ENCODE peak calls at places on chromosomes 2 and 18, in four cellular contexts. K, I, Y and T are unnamed samples.

GRCh38 chr2:162210385-162210784 is 32.9 kb downstream of the FAP start:
- DNase-seq in K (no peak), I (no peak), Y (no peak), T (no peak)

GRCh38 chr2:240586919-240587800 is 626 bp downstream of the CAPN10 start:
- DNase-seq in K (peak; percentile 82), I (peak; percentile 74), Y (peak; percentile 54), T (no peak)

GRCh38 chr2:19255481-19255880 is 102.9 kb downstream of the OSR1 start:
- DNase-seq in K (no peak), I (no peak), Y (no peak), T (no peak)

GRCh38 chr18:25425030-25425429 is 73.1 kb upstream of the ZNF521 start:
- DNase-seq in K (no peak), I (no peak), Y (no peak), T (no peak)

GRCh38 chr2:191869178-191869577 is 22.3 kb upstream of the CAVIN2 start:
- DNase-seq in K (peak; percentile 86), I (no peak), Y (no peak), T (no peak)

GRCh38 chr2:133286326-133286922 is 281.8 kb downstream of the NCKAP5 start:
- DNase-seq in K (no peak), I (no peak), Y (no peak), T (no peak)

GRCh38 chr2:37688771-37689468 is 17.5 kb upstream of the CDC42EP3 start:
- DNase-seq in K (no peak), I (no peak), Y (no peak), T (no peak)

GRCh38 chr2:96258393-96259022 is 7.3 kb downstream of the TMEM127 start:
- DNase-seq in K (no peak), I (no peak), Y (no peak), T (no peak)

GRCh38 chr2:14524041-14524802 is 108.3 kb upstream of the LRATD1 start:
- DNase-seq in K (no peak), I (no peak), Y (no peak), T (no peak)

GRCh38 chr2:171529914-171530313 is 7.6 kb downstream of the CYBRD1 start:
- DNase-seq in K (no peak), I (no peak), Y (no peak), T (no peak)

GRCh38 chr2:121044412-121044811 is 240.6 kb downstream of the TFCP2L1 start:
- DNase-seq in K (peak; percentile 21), I (no peak), Y (no peak), T (no peak)

DNA sequence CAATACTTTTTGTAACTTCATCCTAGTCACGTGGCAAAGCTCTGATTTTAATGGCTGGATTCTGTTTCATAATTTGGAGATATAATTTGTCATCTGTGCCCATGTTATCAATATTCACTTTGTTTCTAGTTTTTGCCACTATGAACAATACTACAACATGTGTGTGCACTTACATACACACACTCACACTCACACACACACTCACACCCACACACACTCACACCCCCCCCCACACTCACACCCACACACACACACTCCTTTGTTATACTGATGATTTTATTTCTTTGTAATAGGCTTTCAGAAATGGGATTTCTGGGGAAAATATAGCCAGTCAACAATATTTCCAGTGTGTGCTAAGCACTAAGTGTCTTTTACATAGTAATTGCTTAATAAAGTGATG is 22.7 kb upstream of the ROCK2 start:
- DNase-seq in K (no peak), I (no peak), Y (no peak), T (no peak)
- H3K4me1 ChIP-seq in K (peaks cover 19% of the 10 kb centered on the region), I (no peaks in the 10 kb centered on the region), Y (no peaks in the 10 kb centered on the region), T (peaks cover 20% of the 10 kb centered on the region)

GRCh38 chr18:9104244-9104901 is 1.9 kb downstream of the NDUFV2 start:
- DNase-seq in K (no peak), I (no peak), Y (no peak), T (no peak)
- H3K4me1 ChIP-seq in K (peaks cover 57% of the 10 kb centered on the region), I (peaks cover 59% of the 10 kb centered on the region), Y (peaks cover 71% of the 10 kb centered on the region), T (peaks cover 35% of the 10 kb centered on the region)

GRCh38 chr2:7189106-7189505 is 271.9 kb downstream of the RNF144A start:
- DNase-seq in K (no peak), I (no peak), Y (no peak), T (no peak)
- H3K4me1 ChIP-seq in K (peaks cover 12% of the 10 kb centered on the region), I (no peaks in the 10 kb centered on the region), Y (no peaks in the 10 kb centered on the region), T (no peaks in the 10 kb centered on the region)

DNA sequence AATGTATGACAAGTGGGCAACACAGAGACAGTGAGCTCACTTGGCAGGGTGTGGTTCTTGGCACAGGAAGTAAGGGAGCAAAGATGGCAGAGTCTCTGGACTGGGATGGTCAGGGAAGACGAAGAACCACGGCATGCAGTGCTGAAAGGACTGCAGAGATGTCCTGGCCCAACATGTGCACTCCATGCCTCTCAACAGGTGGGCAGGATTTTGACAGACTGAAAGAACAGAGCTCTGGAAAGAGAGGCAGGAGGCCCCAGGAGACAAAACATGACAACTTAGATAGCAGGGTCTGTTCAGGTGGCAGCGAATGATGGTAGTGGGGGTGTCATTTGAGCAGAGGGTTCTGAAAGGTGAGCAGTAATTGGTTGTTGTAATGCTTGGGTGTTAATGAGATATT is 180.3 kb downstream of the FHOD3 start:
- DNase-seq in K (no peak), I (no peak), Y (no peak), T (no peak)
- H3K4me1 ChIP-seq in K (peaks cover 70% of the 10 kb centered on the region), I (no peaks in the 10 kb centered on the region), Y (no peaks in the 10 kb centered on the region), T (peaks cover 6% of the 10 kb centered on the region)

GRCh38 chr2:84849271-84849952 is 31.5 kb downstream of the TRABD2A start:
- DNase-seq in K (no peak), I (peak; percentile 66), Y (peak; percentile 50), T (no peak)
- H3K4me1 ChIP-seq in K (no peaks in the 10 kb centered on the region), I (peaks cover 92% of the 10 kb centered on the region), Y (peaks cover 98% of the 10 kb centered on the region), T (no peaks in the 10 kb centered on the region)

GRCh38 chr2:47301277-47301618 is 101.7 kb upstream of the MSH2 start:
- DNase-seq in K (no peak), I (no peak), Y (no peak), T (no peak)

GRCh38 chr2:47300609-47301276 is 102.2 kb upstream of the MSH2 start:
- DNase-seq in K (no peak), I (no peak), Y (no peak), T (peak; percentile 27)

GRCh38 chr2:47299555-47299954 is 103.4 kb upstream of the MSH2 start:
- DNase-seq in K (no peak), I (no peak), Y (no peak), T (no peak)

GRCh38 chr2:47298739-47299138 is 104.2 kb upstream of the MSH2 start:
- DNase-seq in K (no peak), I (no peak), Y (no peak), T (no peak)

GRCh38 chr2:47300081-47300480 is 102.9 kb upstream of the MSH2 start:
- DNase-seq in K (no peak), I (no peak), Y (no peak), T (no peak)
- H3K4me1 ChIP-seq in K (peaks cover 25% of the 10 kb centered on the region), I (no peaks in the 10 kb centered on the region), Y (peaks cover 6% of the 10 kb centered on the region), T (peaks cover 5% of the 10 kb centered on the region)